ENCODE peak calls at places on chromosomes 16 and 17, in eight cellular contexts. T is cerebellum; K is colonic mucosa; X is heart left ventricle; B is AG09319; R is naive thymus-derived CD8-positive, alpha-beta T cell; U is SK-N-DZ; Z is activated CD8-positive, alpha-beta memory T cell treated with anti-CD3 and anti-CD28 coated beads for 1 hour. V is an unnamed sample.

GRCh38 chr17:41615454-41615853 is 2.9 kb upstream of the KRT16 start:
- DNase-seq in T (no peak), K (no peak), X (no peak), B (no peak), R (peak), U (peak), Z (no peak), V (peak)

GRCh38 chr17:44539664-44540063 is 17.6 kb upstream of the FZD2 start:
- DNase-seq in T (no peak), K (no peak), X (no peak), B (no peak), R (no peak), U (no peak), Z (no peak), V (no peak)

GRCh38 chr17:33560165-33560564 is 267.1 kb upstream of the ASIC2 start:
- DNase-seq in T (no peak), K (no peak), X (no peak), B (no peak), R (no peak), U (no peak), Z (no peak), V (no peak)

GRCh38 chr17:80956321-80957190 is 35.1 kb upstream of the CHMP6 start:
- DNase-seq in T (no peak), K (no peak), X (peak), B (no peak), R (no peak), U (no peak), Z (no peak), V (no peak)

GRCh38 chr16:3959148-3959547 is 78.6 kb upstream of the CREBBP start:
- DNase-seq in T (no peak), K (no peak), X (peak), B (peak), R (no peak), U (no peak), Z (no peak), V (no peak)

GRCh38 chr16:12819126-12820117 is 15.7 kb upstream of the CPPED1 start:
- DNase-seq in T (no peak), K (peak), X (peak), B (peak), R (peak), U (peak), Z (peak), V (no peak)

GRCh38 chr16:75072239-75072947 is 44.2 kb downstream of the LDHD start:
- DNase-seq in T (no peak), K (no peak), X (no peak), B (no peak), R (no peak), U (no peak), Z (no peak), V (no peak)

GRCh38 chr17:79282294-79282693 is 207.7 kb downstream of the ENGASE start:
- DNase-seq in T (no peak), K (no peak), X (no peak), B (no peak), R (no peak), U (no peak), Z (no peak), V (no peak)

GRCh38 chr16:20763461-20764232 is at the start of gene ACSM3:
- DNase-seq in T (no peak), K (peak), X (no peak), B (peak), R (peak), U (peak), Z (no peak), V (no peak)

GRCh38 chr17:33112763-33113162 is 121.1 kb downstream of the SPACA3 start:
- DNase-seq in T (no peak), K (no peak), X (no peak), B (no peak), R (no peak), U (no peak), Z (no peak), V (peak)

GRCh38 chr16:4679156-4679853 is 14.1 kb upstream of the NUDT16L1 start:
- DNase-seq in T (no peak), K (peak), X (no peak), B (no peak), R (no peak), U (no peak), Z (no peak), V (no peak)

GRCh38 chr16:49343291-49343690 is 30.3 kb upstream of the C16orf78 start:
- DNase-seq in T (no peak), K (no peak), X (no peak), B (no peak), R (no peak), U (no peak), Z (no peak), V (no peak)

GRCh38 chr17:40451420-40451819 is 8.2 kb downstream of the IGFBP4 start:
- DNase-seq in T (no peak), K (peak), X (peak), B (peak), R (no peak), U (peak), Z (no peak), V (no peak)

GRCh38 chr17:29140631-29141483 is 39.3 kb downstream of the MYO18A start:
- DNase-seq in T (no peak), K (no peak), X (no peak), B (no peak), R (no peak), U (peak), Z (no peak), V (no peak)

GRCh38 chr17:68307443-68307842 is 16.1 kb downstream of the ARSG start:
- DNase-seq in T (no peak), K (no peak), X (no peak), B (no peak), R (no peak), U (no peak), Z (no peak), V (no peak)